ENCODE peak calls at places on chromosomes 6 and 20, in ten cellular contexts. S is GM13976; T is neural crest cell; M is colonic mucosa; O is mucosa of gallbladder; F is iris pigment epithelial cell; I is activated effector memory CD4-positive, alpha-beta T cell treated with anti-CD3 and anti-CD28 coated beads, Interleukin-2, amount 50 U/mL, for 16 hours; Y is T follicular helper cell; Z is activated CD8-positive, alpha-beta T cell treated with anti-CD3 and anti-CD28 coated beads for 36 hours; L is glutamatergic neuron. A is an unnamed sample.

GRCh38 chr20:48069626-48070025 is 284.3 kb upstream of the SULF2 start:
- DNase-seq in L (no peak), T (no peak), F (no peak), S (no peak), I (no peak), O (no peak), Z (no peak), M (no peak), Y (no peak), A (no peak)

GRCh38 chr6:144265390-144265789 is 19.7 kb upstream of the UTRN start:
- DNase-seq in F (peak; percentile 89), S (peak; percentile 65), Z (no peak), Y (no peak), O (peak; percentile 39), M (no peak), I (no peak), L (no peak), T (no peak), A (no peak)

GRCh38 chr6:143696327-143697000 is 18.7 kb downstream of the PHACTR2 start:
- DNase-seq in Y (no peak), M (no peak), L (no peak), T (no peak), O (no peak), I (no peak), F (peak; percentile 49), S (no peak), Z (no peak), A (no peak)

GRCh38 chr20:46209930-46210671 is 92.0 kb downstream of the CD40 start:
- DNase-seq in Z (no peak), I (no peak), L (peak; percentile 43), Y (no peak), O (no peak), F (no peak), M (no peak), S (no peak), T (no peak), A (no peak)

GRCh38 chr20:58084966-58085365 is 143.5 kb downstream of the ANKRD60 start:
- DNase-seq in F (no peak), S (no peak), T (no peak), M (peak; percentile 34), O (peak; percentile 46), Y (no peak), Z (no peak), I (no peak), L (no peak), A (no peak)

GRCh38 chr6:42163941-42164340 is 9.2 kb upstream of the GUCA1A start:
- DNase-seq in L (no peak), M (no peak), Z (no peak), Y (no peak), S (no peak), T (no peak), I (no peak), O (no peak), F (peak; percentile 10), A (no peak)

GRCh38 chr6:158452191-158452590 is 107.7 kb upstream of the TMEM181 start:
- DNase-seq in S (no peak), T (no peak), Z (no peak), L (no peak), F (no peak), I (no peak), M (peak; percentile 23), O (peak; percentile 15), Y (no peak), A (no peak)

GRCh38 chr20:45578151-45578660 is 878 bp downstream of the WFDC8 start:
- DNase-seq in O (no peak), S (no peak), M (no peak), Y (no peak), Z (no peak), L (no peak), I (no peak), F (no peak), T (no peak), A (no peak)

GRCh38 chr6:3406928-3407809 is 49.7 kb downstream of the SLC22A23 start:
- DNase-seq in I (no peak), M (no peak), Y (no peak), T (no peak), L (no peak), O (no peak), S (no peak), Z (no peak), F (no peak), A (no peak)

GRCh38 chr6:51028271-51028670 is 209.6 kb downstream of the TFAP2B start:
- DNase-seq in F (peak; percentile 73), O (no peak), T (no peak), M (no peak), Y (no peak), Z (no peak), S (no peak), L (no peak), I (no peak), A (no peak)

A was measured in Right ventricle myocardium inferior.